ENCODE peak calls at places on chromosome 20, in eight cellular contexts. One of them, this sample, is unnamed.

GRCh38 chr20:11849270-11849920 is 68.3 kb upstream of the BTBD3 start:
- DNase-seq in tibial artery: no peak
- DNase-seq in body of pancreas: no peak
- DNase-seq in naive B cell: no peak
- DNase-seq in heart right ventricle: no peak
- DNase-seq in activated CD4-positive, CD25-positive, alpha-beta regulatory T cell: no peak
- DNase-seq in amygdala: no peak
- DNase-seq in endothelial cell: no peak
- DNase-seq in this sample: no peak

GRCh38 chr20:41183391-41183790 is 46.0 kb downstream of the PLCG1 start:
- DNase-seq in endothelial cell: no peak
- DNase-seq in heart right ventricle: no peak
- DNase-seq in body of pancreas: no peak
- DNase-seq in amygdala: no peak
- DNase-seq in tibial artery: peak
- DNase-seq in activated CD4-positive, CD25-positive, alpha-beta regulatory T cell: no peak
- DNase-seq in naive B cell: no peak
- DNase-seq in this sample: no peak

GRCh38 chr20:6818033-6818808 is 50.7 kb downstream of the BMP2 start:
- DNase-seq in tibial artery: no peak
- DNase-seq in endothelial cell: no peak
- DNase-seq in heart right ventricle: no peak
- DNase-seq in amygdala: no peak
- DNase-seq in naive B cell: no peak
- DNase-seq in activated CD4-positive, CD25-positive, alpha-beta regulatory T cell: no peak
- DNase-seq in body of pancreas: no peak
- DNase-seq in this sample: no peak

GRCh38 chr20:62620624-62621023 is 21.7 kb upstream of the SLCO4A1 start:
- DNase-seq in endothelial cell: no peak
- DNase-seq in body of pancreas: no peak
- DNase-seq in activated CD4-positive, CD25-positive, alpha-beta regulatory T cell: no peak
- DNase-seq in tibial artery: no peak
- DNase-seq in naive B cell: no peak
- DNase-seq in amygdala: no peak
- DNase-seq in heart right ventricle: no peak
- DNase-seq in this sample: no peak

GRCh38 chr20:6489361-6490154 is 277.9 kb upstream of the BMP2 start:
- DNase-seq in body of pancreas: no peak
- DNase-seq in amygdala: no peak
- DNase-seq in endothelial cell: no peak
- DNase-seq in naive B cell: no peak
- DNase-seq in heart right ventricle: no peak
- DNase-seq in tibial artery: no peak
- DNase-seq in activated CD4-positive, CD25-positive, alpha-beta regulatory T cell: no peak
- DNase-seq in this sample: no peak

GRCh38 chr20:38211200-38212097 is 46.4 kb upstream of the TGM2 start:
- DNase-seq in endothelial cell: no peak
- DNase-seq in heart right ventricle: no peak
- DNase-seq in tibial artery: peak
- DNase-seq in amygdala: no peak
- DNase-seq in activated CD4-positive, CD25-positive, alpha-beta regulatory T cell: no peak
- DNase-seq in body of pancreas: no peak
- DNase-seq in naive B cell: no peak
- DNase-seq in this sample: peak

GRCh38 chr20:24721891-24722530 is 227.1 kb upstream of the CST7 start:
- DNase-seq in tibial artery: no peak
- DNase-seq in endothelial cell: no peak
- DNase-seq in body of pancreas: no peak
- DNase-seq in naive B cell: no peak
- DNase-seq in amygdala: no peak
- DNase-seq in activated CD4-positive, CD25-positive, alpha-beta regulatory T cell: no peak
- DNase-seq in heart right ventricle: no peak
- DNase-seq in this sample: no peak

GRCh38 chr20:33812673-33813462 is 1.7 kb downstream of the CHMP4B start:
- DNase-seq in amygdala: no peak
- DNase-seq in naive B cell: no peak
- DNase-seq in heart right ventricle: no peak
- DNase-seq in tibial artery: no peak
- DNase-seq in body of pancreas: peak
- DNase-seq in endothelial cell: no peak
- DNase-seq in activated CD4-positive, CD25-positive, alpha-beta regulatory T cell: no peak
- DNase-seq in this sample: no peak

GRCh38 chr20:35226775-35227681 is 538 bp downstream of the MMP24 start:
- DNase-seq in activated CD4-positive, CD25-positive, alpha-beta regulatory T cell: no peak
- DNase-seq in tibial artery: no peak
- DNase-seq in body of pancreas: peak
- DNase-seq in endothelial cell: peak
- DNase-seq in amygdala: peak
- DNase-seq in naive B cell: peak
- DNase-seq in heart right ventricle: peak
- DNase-seq in this sample: no peak

GRCh38 chr20:4724459-4725262 is 3.0 kb downstream of the PRND start:
- DNase-seq in tibial artery: no peak
- DNase-seq in body of pancreas: no peak
- DNase-seq in amygdala: no peak
- DNase-seq in activated CD4-positive, CD25-positive, alpha-beta regulatory T cell: no peak
- DNase-seq in naive B cell: no peak
- DNase-seq in endothelial cell: no peak
- DNase-seq in heart right ventricle: no peak
- DNase-seq in this sample: peak

GRCh38 chr20:3258429-3258828 is 19.4 kb upstream of the SLC4A11 start:
- DNase-seq in tibial artery: no peak
- DNase-seq in heart right ventricle: no peak
- DNase-seq in endothelial cell: no peak
- DNase-seq in amygdala: no peak
- DNase-seq in body of pancreas: no peak
- DNase-seq in naive B cell: no peak
- DNase-seq in activated CD4-positive, CD25-positive, alpha-beta regulatory T cell: no peak
- DNase-seq in this sample: no peak

GRCh38 chr20:46512943-46513844 is at the start of gene ZNF334:
- DNase-seq in activated CD4-positive, CD25-positive, alpha-beta regulatory T cell: no peak
- DNase-seq in endothelial cell: peak
- DNase-seq in body of pancreas: peak
- DNase-seq in naive B cell: no peak
- DNase-seq in heart right ventricle: peak
- DNase-seq in tibial artery: peak
- DNase-seq in amygdala: peak
- DNase-seq in this sample: peak

GRCh38 chr20:2217857-2218529 is 77.8 kb upstream of the TGM3 start:
- DNase-seq in body of pancreas: no peak
- DNase-seq in amygdala: no peak
- DNase-seq in naive B cell: peak
- DNase-seq in activated CD4-positive, CD25-positive, alpha-beta regulatory T cell: no peak
- DNase-seq in tibial artery: no peak
- DNase-seq in heart right ventricle: peak
- DNase-seq in endothelial cell: no peak
- DNase-seq in this sample: no peak

GRCh38 chr20:57392512-57393271 is 1.5 kb downstream of the RBM38 start:
- DNase-seq in endothelial cell: no peak
- DNase-seq in amygdala: no peak
- DNase-seq in naive B cell: peak
- DNase-seq in body of pancreas: no peak
- DNase-seq in activated CD4-positive, CD25-positive, alpha-beta regulatory T cell: peak
- DNase-seq in tibial artery: no peak
- DNase-seq in heart right ventricle: peak
- DNase-seq in this sample: no peak

GRCh38 chr20:7497985-7498384 is 442.3 kb downstream of the HAO1 start:
- DNase-seq in amygdala: no peak
- DNase-seq in naive B cell: no peak
- DNase-seq in activated CD4-positive, CD25-positive, alpha-beta regulatory T cell: no peak
- DNase-seq in endothelial cell: no peak
- DNase-seq in tibial artery: no peak
- DNase-seq in body of pancreas: no peak
- DNase-seq in heart right ventricle: no peak
- DNase-seq in this sample: no peak

This sample was measured in hippocampal formation.